ENCODE peak calls at places on chromosomes 13 and 19, in ten cellular contexts. Z is DND-41; W is SK-N-SH; R is tibial artery; N is heart right ventricle; J is stomach; H is brain microvascular endothelial cell; X is mesendoderm; V is CD4-positive, alpha-beta T cell; S is CD8-positive, alpha-beta memory T cell. O is an unnamed sample.

GRCh38 chr13:67225252-67226159 is 4.6 kb downstream of the PCDH9 start:
- DNase-seq in N (no peak), H (no peak), V (no peak), W (no peak), R (no peak), S (no peak), J (no peak), Z (no peak), X (no peak), O (no peak)

GRCh38 chr13:113581871-113582270 is 2.7 kb upstream of the TFDP1 start:
- DNase-seq in S (no peak), W (no peak), H (no peak), X (no peak), V (no peak), N (no peak), R (peak), Z (peak), J (peak), O (no peak)

GRCh38 chr13:93755341-93755740 is 528.7 kb downstream of the GPC6 start:
- DNase-seq in W (no peak), R (no peak), V (no peak), J (no peak), H (no peak), X (no peak), S (no peak), N (no peak), Z (no peak), O (no peak)

GRCh38 chr19:45173816-45174215 is 4.2 kb downstream of the TRAPPC6A start:
- DNase-seq in N (no peak), V (no peak), Z (no peak), W (no peak), X (no peak), J (no peak), S (no peak), H (no peak), R (no peak), O (no peak)

GRCh38 chr19:11659612-11660011 is 62.3 kb downstream of the ZNF627 start:
- DNase-seq in V (no peak), R (no peak), N (no peak), X (no peak), J (no peak), S (no peak), Z (no peak), H (no peak), W (peak), O (no peak)

GRCh38 chr19:45406957-45407375 is 522 bp downstream of the POLR1G start:
- DNase-seq in R (no peak), Z (no peak), N (no peak), W (no peak), S (no peak), X (no peak), H (no peak), J (no peak), V (no peak), O (no peak)

GRCh38 chr13:30418075-30418715 is 4.1 kb upstream of the UBE2L5 start:
- DNase-seq in N (no peak), R (no peak), J (no peak), Z (no peak), X (no peak), W (no peak), V (no peak), H (no peak), S (no peak), O (no peak)

GRCh38 chr19:40339018-40339728 is 9.0 kb downstream of the C19orf47 start:
- DNase-seq in S (no peak), J (no peak), H (no peak), X (no peak), V (no peak), R (no peak), Z (no peak), N (no peak), W (no peak), O (no peak)

GRCh38 chr13:29471551-29471950 is 123.9 kb downstream of the SLC7A1 start:
- DNase-seq in R (no peak), J (no peak), Z (no peak), X (no peak), H (no peak), S (no peak), N (no peak), V (no peak), W (no peak), O (no peak)

DNA sequence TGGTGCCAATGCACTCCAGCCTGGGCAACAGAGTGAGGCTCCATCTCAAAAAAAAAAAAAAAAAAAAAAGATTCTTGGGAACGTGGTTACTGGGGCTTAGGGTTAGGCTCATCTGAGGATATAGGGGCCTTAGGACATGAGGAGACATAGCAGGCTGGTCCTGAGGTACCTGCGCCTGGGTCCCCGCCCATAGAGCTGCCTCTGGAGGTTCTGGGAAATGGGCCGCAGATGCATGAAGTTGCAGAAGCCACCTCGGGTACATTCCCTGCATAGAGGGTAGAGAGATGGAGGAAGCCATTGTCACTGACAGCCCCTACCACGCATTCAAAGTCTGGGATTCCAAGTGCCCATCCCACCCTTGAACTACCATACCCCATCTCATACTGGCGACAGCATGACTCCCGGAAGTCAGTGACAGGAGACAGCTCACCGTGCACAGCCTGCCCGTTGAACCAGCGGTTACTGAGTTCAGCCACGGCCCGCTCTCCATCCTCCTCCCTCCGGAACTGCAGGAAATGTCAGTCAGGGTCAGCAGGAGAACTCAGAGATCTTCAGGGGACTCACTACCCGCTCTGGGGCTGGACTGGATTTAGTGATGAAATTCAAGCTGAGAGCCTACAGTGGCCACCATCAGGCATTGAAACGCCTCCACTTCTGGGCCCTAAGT is 1.4 kb downstream of the U2AF1L4 start:
- DNase-seq in N (no peak), J (no peak), R (no peak), W (no peak), H (no peak), X (no peak), Z (no peak), S (no peak), V (no peak), O (no peak)
- H3K27ac ChIP-seq in N (no peak), J (peak), R (peak), W (no peak), H (no peak), X (no peak), Z (peak), S (peak), V (peak), O (no peak)

DNA sequence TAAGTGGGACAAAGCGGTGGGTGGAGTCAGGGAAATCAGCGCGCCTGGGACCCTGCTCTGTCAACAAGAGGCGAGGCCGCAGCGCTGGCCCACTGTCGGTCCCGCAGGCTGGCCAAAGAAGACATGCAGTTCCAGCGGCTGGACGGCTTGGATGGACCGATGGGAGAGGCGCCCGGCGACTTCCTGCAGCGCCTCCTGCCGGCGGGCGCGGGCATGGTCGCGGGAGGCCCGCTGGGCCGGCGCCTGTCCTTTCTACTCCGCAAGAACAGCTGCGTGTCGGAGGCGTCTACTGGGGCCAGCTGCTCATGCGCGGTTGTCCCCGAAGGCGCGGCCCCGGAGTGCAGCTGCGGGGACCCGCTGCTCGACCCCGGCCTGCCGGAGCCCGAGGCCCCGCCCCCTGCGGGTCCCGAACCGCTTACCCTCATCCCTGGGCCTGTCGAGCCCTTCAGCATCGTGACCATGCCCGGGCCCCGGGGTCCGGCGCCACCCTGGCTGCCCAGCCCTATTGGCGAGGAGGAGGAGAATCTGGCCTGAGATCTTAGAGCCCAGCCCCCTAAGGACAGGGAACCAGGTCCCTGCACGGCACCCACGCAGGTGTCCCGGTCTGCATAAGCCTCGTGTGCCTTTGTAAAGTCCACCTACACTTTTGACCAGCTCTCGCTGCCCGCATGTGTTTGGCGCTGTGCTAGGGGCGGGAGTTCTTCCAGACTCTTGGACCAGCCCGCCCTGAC is 6.1 kb downstream of the BEST2 start:
- DNase-seq in H (peak), W (peak), J (peak), Z (peak), X (peak), V (peak), N (peak), R (peak), S (peak), O (peak)
- H3K27ac ChIP-seq in H (no peak), W (no peak), J (peak), Z (no peak), X (no peak), V (no peak), N (peak), R (peak), S (no peak), O (no peak)

DNA sequence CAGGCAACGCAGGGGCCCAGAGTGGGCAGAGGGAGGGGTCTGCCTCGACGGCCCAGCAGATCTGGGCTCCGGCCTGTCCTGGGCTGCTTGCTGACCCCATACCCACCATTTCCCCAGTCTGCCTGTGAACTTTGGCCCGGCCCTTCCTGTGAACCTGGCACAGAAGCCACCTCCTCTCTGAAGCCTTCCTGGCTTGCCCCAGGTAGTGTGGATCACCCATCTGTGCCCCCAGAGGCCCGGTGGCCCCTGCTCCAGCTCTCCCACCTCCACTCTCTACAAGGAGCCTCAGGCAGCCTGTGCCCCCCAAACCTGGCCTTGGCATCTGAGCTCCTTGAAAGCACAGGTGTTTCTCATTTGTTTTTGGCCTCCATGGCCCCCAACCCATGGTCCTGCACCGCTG is 15.7 kb downstream of the PLEKHF1 start:
- DNase-seq in W (no peak), H (no peak), Z (no peak), X (no peak), V (no peak), R (no peak), N (no peak), J (no peak), S (no peak), O (no peak)
- H3K27ac ChIP-seq in W (no peak), H (no peak), Z (peak), X (no peak), V (peak), R (peak), N (peak), J (peak), S (peak), O (peak)

GRCh38 chr13:23984541-23984940 is 87.2 kb upstream of the C1QTNF9B start:
- DNase-seq in Z (no peak), X (no peak), S (no peak), V (no peak), J (peak), N (no peak), H (no peak), W (no peak), R (no peak), O (no peak)

GRCh38 chr13:23986619-23987018 is 89.3 kb upstream of the C1QTNF9B start:
- DNase-seq in V (no peak), X (peak), S (no peak), H (peak), N (no peak), Z (no peak), W (no peak), J (no peak), R (no peak), O (no peak)

GRCh38 chr13:23985060-23985459 is 87.8 kb upstream of the C1QTNF9B start:
- DNase-seq in N (no peak), R (no peak), H (no peak), Z (no peak), W (no peak), X (no peak), J (no peak), V (no peak), S (no peak), O (no peak)

GRCh38 chr13:23987331-23987730 is 90.0 kb upstream of the C1QTNF9B start:
- DNase-seq in Z (no peak), R (no peak), W (no peak), S (no peak), J (no peak), N (no peak), H (no peak), X (no peak), V (no peak), O (no peak)

DNA sequence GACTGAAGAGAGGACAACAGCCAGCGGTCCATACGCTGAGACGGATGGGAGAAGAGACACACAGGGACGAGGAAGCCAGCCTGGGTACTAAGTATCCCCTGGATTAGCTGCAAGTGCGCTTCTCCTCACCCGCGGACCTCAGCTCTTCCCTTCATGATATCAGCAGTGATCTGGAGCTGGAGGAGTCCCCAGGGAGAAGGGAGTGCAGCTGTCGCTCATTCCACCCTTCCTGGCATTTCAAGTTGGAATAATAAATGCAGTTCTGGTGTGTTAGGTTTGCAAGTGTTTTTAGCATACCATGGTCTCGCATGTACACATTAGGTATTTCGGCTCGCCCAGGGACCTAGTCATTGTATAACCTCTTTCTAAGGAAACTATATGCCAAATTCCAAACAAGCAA is 88.5 kb upstream of the C1QTNF9B start:
- DNase-seq in V (no peak), W (no peak), N (no peak), S (no peak), R (no peak), J (no peak), X (no peak), H (peak), Z (no peak), O (no peak)
- H3K27ac ChIP-seq in V (no peak), W (no peak), N (no peak), S (no peak), R (no peak), J (no peak), X (no peak), H (peak), Z (no peak), O (no peak)

DNA sequence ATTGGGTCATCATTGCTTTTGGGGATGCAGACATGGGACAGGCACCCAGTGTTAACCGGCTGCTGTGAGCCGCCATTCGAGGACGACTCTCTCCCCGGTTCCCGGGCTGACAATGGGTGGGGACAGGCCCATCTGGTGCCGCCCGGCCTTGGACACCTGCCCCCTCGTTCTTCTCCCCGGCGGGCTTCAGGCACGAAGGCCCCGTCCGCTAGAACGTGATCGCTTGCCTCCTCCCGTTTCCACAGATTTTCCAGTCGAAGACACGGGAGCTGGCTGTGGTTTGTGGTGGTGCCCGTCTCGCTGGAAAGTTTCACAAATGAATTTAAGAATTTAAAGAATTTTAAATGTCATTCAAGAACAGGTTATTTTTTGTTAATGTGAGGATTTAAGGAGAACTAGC is 2.0 kb downstream of the PALM start:
- DNase-seq in H (no peak), W (no peak), J (no peak), V (no peak), S (no peak), R (no peak), N (no peak), X (no peak), Z (no peak), O (no peak)
- H3K27ac ChIP-seq in H (no peak), W (no peak), J (peak), V (no peak), S (no peak), R (peak), N (peak), X (no peak), Z (no peak), O (peak)

GRCh38 chr13:77533875-77534788 is 1.4 kb upstream of the SCEL start:
- DNase-seq in J (no peak), H (no peak), N (no peak), V (no peak), R (no peak), X (no peak), Z (no peak), S (no peak), W (no peak), O (no peak)
- H3K27ac ChIP-seq in J (no peak), H (no peak), N (no peak), V (no peak), R (no peak), X (no peak), Z (no peak), S (no peak), W (no peak), O (no peak)

DNA sequence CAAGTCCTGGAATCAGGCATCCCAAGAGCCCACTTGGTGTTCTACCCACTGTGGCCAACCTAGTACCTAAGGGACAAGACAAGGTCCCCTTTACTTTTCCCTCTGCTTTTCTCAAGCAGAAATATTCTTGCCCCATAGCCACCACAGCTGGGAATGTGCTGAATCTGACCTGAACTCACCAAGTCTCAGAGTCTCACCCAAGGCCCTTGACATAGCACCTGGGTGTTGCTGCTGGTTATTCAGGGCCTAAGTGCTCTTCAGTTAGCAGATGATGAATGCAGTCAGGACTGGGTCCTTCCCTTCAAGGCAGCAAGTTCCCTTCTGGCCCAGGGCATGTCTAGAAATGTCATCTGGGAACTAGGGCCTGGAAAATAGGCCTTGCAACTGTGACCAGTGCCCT is 201.8 kb upstream of the SERP2 start:
- DNase-seq in H (no peak), V (no peak), J (no peak), Z (no peak), R (no peak), X (no peak), S (no peak), N (no peak), W (no peak), O (no peak)
- H3K27ac ChIP-seq in H (no peak), V (no peak), J (no peak), Z (no peak), R (no peak), X (no peak), S (no peak), N (no peak), W (no peak), O (no peak)